ENCODE peak calls at places on chromosomes 16 and 17, in nine cellular contexts. One of them, this sample, is unnamed.

GRCh38 chr16:75550211-75550662 is 5.8 kb downstream of the TMEM231 start:
- DNase-seq in HS-5: no peak
- DNase-seq in HCEC 1CT: peak
- DNase-seq in AG10803: no peak
- DNase-seq in prostate gland: peak
- DNase-seq in NCI-H1092 treated with DMSO at 0.1 percent for 48 hours: no peak
- DNase-seq in mesenchymal stem cell: peak
- DNase-seq in naive thymus-derived CD8-positive, alpha-beta T cell: no peak
- DNase-seq in amniotic stem cell: no peak
- DNase-seq in this sample: peak

GRCh38 chr17:82435103-82435502 is 15.4 kb downstream of the CYBC1 start:
- DNase-seq in mesenchymal stem cell: peak
- DNase-seq in AG10803: no peak
- DNase-seq in naive thymus-derived CD8-positive, alpha-beta T cell: no peak
- DNase-seq in HS-5: no peak
- DNase-seq in HCEC 1CT: no peak
- DNase-seq in NCI-H1092 treated with DMSO at 0.1 percent for 48 hours: no peak
- DNase-seq in prostate gland: no peak
- DNase-seq in amniotic stem cell: no peak
- DNase-seq in this sample: no peak

GRCh38 chr16:67959520-67959919 is 8.9 kb downstream of the SLC12A4 start:
- DNase-seq in mesenchymal stem cell: peak
- DNase-seq in HCEC 1CT: peak
- DNase-seq in naive thymus-derived CD8-positive, alpha-beta T cell: no peak
- DNase-seq in HS-5: no peak
- DNase-seq in amniotic stem cell: peak
- DNase-seq in prostate gland: no peak
- DNase-seq in NCI-H1092 treated with DMSO at 0.1 percent for 48 hours: no peak
- DNase-seq in AG10803: peak
- DNase-seq in this sample: no peak

GRCh38 chr16:55328611-55329569 is 4.9 kb downstream of the IRX6 start:
- DNase-seq in NCI-H1092 treated with DMSO at 0.1 percent for 48 hours: no peak
- DNase-seq in HS-5: no peak
- DNase-seq in prostate gland: no peak
- DNase-seq in naive thymus-derived CD8-positive, alpha-beta T cell: no peak
- DNase-seq in amniotic stem cell: no peak
- DNase-seq in AG10803: no peak
- DNase-seq in HCEC 1CT: no peak
- DNase-seq in mesenchymal stem cell: no peak
- DNase-seq in this sample: no peak

GRCh38 chr16:1165511-1165910 is 12.6 kb downstream of the CACNA1H start:
- DNase-seq in NCI-H1092 treated with DMSO at 0.1 percent for 48 hours: no peak
- DNase-seq in mesenchymal stem cell: no peak
- DNase-seq in HS-5: no peak
- DNase-seq in naive thymus-derived CD8-positive, alpha-beta T cell: no peak
- DNase-seq in HCEC 1CT: no peak
- DNase-seq in AG10803: no peak
- DNase-seq in prostate gland: no peak
- DNase-seq in amniotic stem cell: no peak
- DNase-seq in this sample: no peak

GRCh38 chr16:30515275-30515674 is 11.1 kb downstream of the ZNF768 start:
- DNase-seq in HS-5: no peak
- DNase-seq in amniotic stem cell: no peak
- DNase-seq in HCEC 1CT: no peak
- DNase-seq in prostate gland: no peak
- DNase-seq in mesenchymal stem cell: no peak
- DNase-seq in AG10803: no peak
- DNase-seq in NCI-H1092 treated with DMSO at 0.1 percent for 48 hours: no peak
- DNase-seq in naive thymus-derived CD8-positive, alpha-beta T cell: no peak
- DNase-seq in this sample: no peak

GRCh38 chr17:58541249-58541648 is 26.8 kb upstream of the MTMR4 start:
- DNase-seq in HS-5: no peak
- DNase-seq in prostate gland: no peak
- DNase-seq in AG10803: no peak
- DNase-seq in amniotic stem cell: no peak
- DNase-seq in mesenchymal stem cell: peak
- DNase-seq in NCI-H1092 treated with DMSO at 0.1 percent for 48 hours: no peak
- DNase-seq in HCEC 1CT: no peak
- DNase-seq in naive thymus-derived CD8-positive, alpha-beta T cell: no peak
- DNase-seq in this sample: peak

GRCh38 chr16:57061084-57061905 is 31.1 kb upstream of the CPNE2 start:
- DNase-seq in HS-5: peak
- DNase-seq in mesenchymal stem cell: peak
- DNase-seq in NCI-H1092 treated with DMSO at 0.1 percent for 48 hours: no peak
- DNase-seq in naive thymus-derived CD8-positive, alpha-beta T cell: no peak
- DNase-seq in prostate gland: peak
- DNase-seq in HCEC 1CT: no peak
- DNase-seq in AG10803: peak
- DNase-seq in amniotic stem cell: peak
- DNase-seq in this sample: peak

GRCh38 chr16:27749946-27750345 is 200.0 kb downstream of the KATNIP start:
- DNase-seq in prostate gland: no peak
- DNase-seq in HCEC 1CT: no peak
- DNase-seq in HS-5: no peak
- DNase-seq in AG10803: no peak
- DNase-seq in NCI-H1092 treated with DMSO at 0.1 percent for 48 hours: no peak
- DNase-seq in mesenchymal stem cell: no peak
- DNase-seq in amniotic stem cell: no peak
- DNase-seq in naive thymus-derived CD8-positive, alpha-beta T cell: no peak
- DNase-seq in this sample: no peak

GRCh38 chr17:66437466-66438026 is 135.1 kb downstream of the PRKCA start:
- DNase-seq in prostate gland: no peak
- DNase-seq in amniotic stem cell: no peak
- DNase-seq in HCEC 1CT: no peak
- DNase-seq in AG10803: peak
- DNase-seq in mesenchymal stem cell: no peak
- DNase-seq in HS-5: no peak
- DNase-seq in NCI-H1092 treated with DMSO at 0.1 percent for 48 hours: no peak
- DNase-seq in naive thymus-derived CD8-positive, alpha-beta T cell: no peak
- DNase-seq in this sample: no peak

GRCh38 chr17:76252040-76252954 is 12.0 kb upstream of the RNF157 start:
- DNase-seq in amniotic stem cell: peak
- DNase-seq in naive thymus-derived CD8-positive, alpha-beta T cell: peak
- DNase-seq in AG10803: peak
- DNase-seq in prostate gland: no peak
- DNase-seq in mesenchymal stem cell: peak
- DNase-seq in HCEC 1CT: peak
- DNase-seq in NCI-H1092 treated with DMSO at 0.1 percent for 48 hours: no peak
- DNase-seq in HS-5: peak
- DNase-seq in this sample: peak

GRCh38 chr17:79936661-79937434 is 97.6 kb upstream of the CBX4 start:
- DNase-seq in mesenchymal stem cell: no peak
- DNase-seq in AG10803: peak
- DNase-seq in naive thymus-derived CD8-positive, alpha-beta T cell: peak
- DNase-seq in HCEC 1CT: no peak
- DNase-seq in prostate gland: no peak
- DNase-seq in amniotic stem cell: no peak
- DNase-seq in NCI-H1092 treated with DMSO at 0.1 percent for 48 hours: no peak
- DNase-seq in HS-5: no peak
- DNase-seq in this sample: no peak

GRCh38 chr16:85148959-85149358 is 36.7 kb upstream of the CIBAR2 start:
- DNase-seq in NCI-H1092 treated with DMSO at 0.1 percent for 48 hours: peak
- DNase-seq in mesenchymal stem cell: peak
- DNase-seq in naive thymus-derived CD8-positive, alpha-beta T cell: no peak
- DNase-seq in AG10803: peak
- DNase-seq in prostate gland: no peak
- DNase-seq in HS-5: no peak
- DNase-seq in HCEC 1CT: no peak
- DNase-seq in amniotic stem cell: no peak
- DNase-seq in this sample: no peak

GRCh38 chr17:63974594-63975192 is 2.0 kb upstream of the SCN4A start:
- DNase-seq in NCI-H1092 treated with DMSO at 0.1 percent for 48 hours: no peak
- DNase-seq in mesenchymal stem cell: peak
- DNase-seq in AG10803: peak
- DNase-seq in HCEC 1CT: peak
- DNase-seq in amniotic stem cell: no peak
- DNase-seq in naive thymus-derived CD8-positive, alpha-beta T cell: no peak
- DNase-seq in prostate gland: no peak
- DNase-seq in HS-5: peak
- DNase-seq in this sample: peak

GRCh38 chr17:17021194-17021863 is 20.9 kb upstream of the MPRIP start:
- DNase-seq in NCI-H1092 treated with DMSO at 0.1 percent for 48 hours: no peak
- DNase-seq in amniotic stem cell: no peak
- DNase-seq in prostate gland: no peak
- DNase-seq in naive thymus-derived CD8-positive, alpha-beta T cell: no peak
- DNase-seq in AG10803: peak
- DNase-seq in HCEC 1CT: no peak
- DNase-seq in HS-5: no peak
- DNase-seq in mesenchymal stem cell: no peak
- DNase-seq in this sample: no peak

GRCh38 chr17:80101160-80101945 is at the start of gene GAA:
- DNase-seq in HCEC 1CT: peak
- DNase-seq in naive thymus-derived CD8-positive, alpha-beta T cell: peak
- DNase-seq in mesenchymal stem cell: peak
- DNase-seq in AG10803: peak
- DNase-seq in NCI-H1092 treated with DMSO at 0.1 percent for 48 hours: peak
- DNase-seq in prostate gland: peak
- DNase-seq in HS-5: peak
- DNase-seq in amniotic stem cell: peak
- DNase-seq in this sample: peak

GRCh38 chr17:13728751-13729150 is 127.0 kb upstream of the HS3ST3A1 start:
- DNase-seq in AG10803: peak
- DNase-seq in naive thymus-derived CD8-positive, alpha-beta T cell: no peak
- DNase-seq in NCI-H1092 treated with DMSO at 0.1 percent for 48 hours: no peak
- DNase-seq in mesenchymal stem cell: no peak
- DNase-seq in HS-5: peak
- DNase-seq in HCEC 1CT: peak
- DNase-seq in amniotic stem cell: no peak
- DNase-seq in prostate gland: no peak
- DNase-seq in this sample: peak

GRCh38 chr17:35082073-35082657 is 18.7 kb upstream of the RFFL start:
- DNase-seq in prostate gland: no peak
- DNase-seq in amniotic stem cell: peak
- DNase-seq in HS-5: peak
- DNase-seq in naive thymus-derived CD8-positive, alpha-beta T cell: no peak
- DNase-seq in HCEC 1CT: peak
- DNase-seq in AG10803: peak
- DNase-seq in NCI-H1092 treated with DMSO at 0.1 percent for 48 hours: peak
- DNase-seq in mesenchymal stem cell: peak
- DNase-seq in this sample: peak

GRCh38 chr16:66606000-66606751 is 1.7 kb downstream of the CMTM3 start:
- DNase-seq in NCI-H1092 treated with DMSO at 0.1 percent for 48 hours: no peak
- DNase-seq in mesenchymal stem cell: peak
- DNase-seq in naive thymus-derived CD8-positive, alpha-beta T cell: no peak
- DNase-seq in AG10803: no peak
- DNase-seq in prostate gland: no peak
- DNase-seq in amniotic stem cell: no peak
- DNase-seq in HS-5: no peak
- DNase-seq in HCEC 1CT: peak
- DNase-seq in this sample: no peak

GRCh38 chr16:79317521-79317920 is 283.0 kb downstream of the MAF start:
- DNase-seq in HCEC 1CT: no peak
- DNase-seq in HS-5: no peak
- DNase-seq in NCI-H1092 treated with DMSO at 0.1 percent for 48 hours: no peak
- DNase-seq in amniotic stem cell: no peak
- DNase-seq in AG10803: no peak
- DNase-seq in prostate gland: no peak
- DNase-seq in mesenchymal stem cell: no peak
- DNase-seq in naive thymus-derived CD8-positive, alpha-beta T cell: no peak
- DNase-seq in this sample: no peak

GRCh38 chr17:31559647-31560501 is 168.4 kb downstream of the RAB11FIP4 start:
- DNase-seq in HCEC 1CT: peak
- DNase-seq in AG10803: no peak
- DNase-seq in HS-5: no peak
- DNase-seq in prostate gland: no peak
- DNase-seq in NCI-H1092 treated with DMSO at 0.1 percent for 48 hours: no peak
- DNase-seq in amniotic stem cell: no peak
- DNase-seq in mesenchymal stem cell: peak
- DNase-seq in naive thymus-derived CD8-positive, alpha-beta T cell: no peak
- DNase-seq in this sample: no peak

GRCh38 chr16:86584726-86585721 is 6.7 kb downstream of the FOXL1 start:
- DNase-seq in prostate gland: no peak
- DNase-seq in naive thymus-derived CD8-positive, alpha-beta T cell: no peak
- DNase-seq in mesenchymal stem cell: no peak
- DNase-seq in AG10803: peak
- DNase-seq in amniotic stem cell: no peak
- DNase-seq in HS-5: no peak
- DNase-seq in HCEC 1CT: peak
- DNase-seq in NCI-H1092 treated with DMSO at 0.1 percent for 48 hours: no peak
- DNase-seq in this sample: no peak

GRCh38 chr16:92431-93339 is 14.7 kb downstream of the MPG start:
- DNase-seq in HS-5: no peak
- DNase-seq in amniotic stem cell: no peak
- DNase-seq in HCEC 1CT: no peak
- DNase-seq in NCI-H1092 treated with DMSO at 0.1 percent for 48 hours: peak
- DNase-seq in naive thymus-derived CD8-positive, alpha-beta T cell: no peak
- DNase-seq in mesenchymal stem cell: no peak
- DNase-seq in AG10803: no peak
- DNase-seq in prostate gland: no peak
- DNase-seq in this sample: no peak

GRCh38 chr17:40109471-40109824 is 9.1 kb upstream of the NR1D1 start:
- DNase-seq in prostate gland: no peak
- DNase-seq in AG10803: no peak
- DNase-seq in amniotic stem cell: no peak
- DNase-seq in mesenchymal stem cell: peak
- DNase-seq in naive thymus-derived CD8-positive, alpha-beta T cell: peak
- DNase-seq in NCI-H1092 treated with DMSO at 0.1 percent for 48 hours: no peak
- DNase-seq in HS-5: no peak
- DNase-seq in HCEC 1CT: peak
- DNase-seq in this sample: no peak

GRCh38 chr16:68022728-68023537 is at the start of the genes DDX28 and DUS2:
- DNase-seq in HCEC 1CT: peak
- DNase-seq in mesenchymal stem cell: peak
- DNase-seq in prostate gland: peak
- DNase-seq in amniotic stem cell: peak
- DNase-seq in NCI-H1092 treated with DMSO at 0.1 percent for 48 hours: peak
- DNase-seq in AG10803: peak
- DNase-seq in naive thymus-derived CD8-positive, alpha-beta T cell: peak
- DNase-seq in HS-5: peak
- DNase-seq in this sample: peak

GRCh38 chr17:15247891-15248529 is 17.1 kb downstream of the PMP22 start:
- DNase-seq in amniotic stem cell: no peak
- DNase-seq in AG10803: peak
- DNase-seq in HS-5: no peak
- DNase-seq in naive thymus-derived CD8-positive, alpha-beta T cell: no peak
- DNase-seq in HCEC 1CT: no peak
- DNase-seq in prostate gland: no peak
- DNase-seq in NCI-H1092 treated with DMSO at 0.1 percent for 48 hours: no peak
- DNase-seq in mesenchymal stem cell: no peak
- DNase-seq in this sample: no peak

GRCh38 chr17:17681187-17681743 is at the start of gene RAI1:
- DNase-seq in HCEC 1CT: peak
- DNase-seq in mesenchymal stem cell: peak
- DNase-seq in amniotic stem cell: peak
- DNase-seq in naive thymus-derived CD8-positive, alpha-beta T cell: peak
- DNase-seq in AG10803: peak
- DNase-seq in prostate gland: peak
- DNase-seq in NCI-H1092 treated with DMSO at 0.1 percent for 48 hours: peak
- DNase-seq in HS-5: no peak
- DNase-seq in this sample: peak

GRCh38 chr17:37500378-37500777 is 10.7 kb downstream of the DUSP14 start:
- DNase-seq in NCI-H1092 treated with DMSO at 0.1 percent for 48 hours: no peak
- DNase-seq in naive thymus-derived CD8-positive, alpha-beta T cell: no peak
- DNase-seq in prostate gland: no peak
- DNase-seq in amniotic stem cell: no peak
- DNase-seq in mesenchymal stem cell: no peak
- DNase-seq in HCEC 1CT: no peak
- DNase-seq in HS-5: no peak
- DNase-seq in AG10803: no peak
- DNase-seq in this sample: no peak

GRCh38 chr17:72116692-72117469 is 3.9 kb upstream of the SOX9 start:
- DNase-seq in mesenchymal stem cell: peak
- DNase-seq in HCEC 1CT: no peak
- DNase-seq in NCI-H1092 treated with DMSO at 0.1 percent for 48 hours: no peak
- DNase-seq in HS-5: no peak
- DNase-seq in AG10803: no peak
- DNase-seq in naive thymus-derived CD8-positive, alpha-beta T cell: no peak
- DNase-seq in prostate gland: no peak
- DNase-seq in amniotic stem cell: no peak
- DNase-seq in this sample: no peak